ENCODE peak calls at places on chromosomes 5 and 9, in ten cellular contexts. L is GM23338; K is iris pigment epithelial cell; F is hypothalamus; Z is NCI-H1105; W is activated naive CD4-positive, alpha-beta T cell; X is activated CD4-positive, alpha-beta T cell treated with anti-CD3 and anti-CD28 coated beads, Interleukin-2, amount 50 U/mL, for 48 hours; T is mesothelial cell of epicardium; R is stimulated activated CD4-positive, alpha-beta T cell treated with anti-CD3 and anti-CD28 coated beads, Interleukin-2, amount 100 ng/mL, for 48 hours; A is DMS53. J is an unnamed sample.
A peak's percentile ranks its signal among the peaks of the same experiment; 100 is the strongest.

GRCh38 chr5:81315336-81315735 is 13.9 kb downstream of the ZCCHC9 start:
- DNase-seq in L (peak; percentile 60), K (peak; percentile 85), F (no peak), Z (no peak), W (no peak), X (no peak), T (no peak), R (no peak), A (no peak), J (no peak)

GRCh38 chr5:64693636-64694035 is 3.3 kb downstream of the SHISAL2B start:
- DNase-seq in L (no peak), K (peak; percentile 11), F (no peak), Z (no peak), W (no peak), X (no peak), T (no peak), R (no peak), A (no peak), J (no peak)

GRCh38 chr5:151132959-151133358 is 24.6 kb downstream of the ANXA6 start:
- DNase-seq in L (no peak), K (no peak), F (no peak), Z (no peak), W (no peak), X (no peak), T (no peak), R (no peak), A (peak; percentile 96), J (no peak)

GRCh38 chr5:88691945-88692868 is 190.8 kb downstream of the MEF2C start:
- DNase-seq in L (no peak), K (no peak), F (no peak), Z (no peak), W (no peak), X (no peak), T (no peak), R (no peak), A (peak; percentile 45), J (no peak)

GRCh38 chr9:112104901-112105300 is 70.2 kb downstream of the SUSD1 start:
- DNase-seq in L (no peak), K (no peak), F (no peak), Z (no peak), W (no peak), X (no peak), T (no peak), R (no peak), A (no peak), J (no peak)

GRCh38 chr5:150502847-150503246 is 5.1 kb upstream of the NDST1 start:
- DNase-seq in L (no peak), K (no peak), F (no peak), Z (no peak), W (no peak), X (no peak), T (no peak), R (no peak), A (no peak), J (no peak)

GRCh38 chr5:42645138-42645537 is 111.5 kb upstream of the CCDC152 start:
- DNase-seq in L (no peak), K (no peak), F (no peak), Z (no peak), W (no peak), X (no peak), T (no peak), R (no peak), A (no peak), J (no peak)

GRCh38 chr9:107794259-107794658 is 304.7 kb upstream of the KLF4 start:
- DNase-seq in L (no peak), K (no peak), F (no peak), Z (no peak), W (no peak), X (no peak), T (no peak), R (no peak), A (no peak), J (no peak)

GRCh38 chr5:116303810-116304209 is 219.0 kb downstream of the COMMD10 start:
- DNase-seq in L (no peak), K (no peak), F (no peak), Z (peak; percentile 8), W (no peak), X (no peak), T (no peak), R (no peak), A (no peak), J (no peak)

GRCh38 chr5:55935371-55935770 is 59.4 kb downstream of the IL6ST start:
- DNase-seq in L (no peak), K (no peak), F (no peak), Z (no peak), W (no peak), X (no peak), T (no peak), R (no peak), A (peak; percentile 10), J (no peak)

GRCh38 chr5:176413255-176413565 is 3.1 kb downstream of the CLTB start:
- DNase-seq in L (no peak), K (peak; percentile 64), F (no peak), Z (no peak), W (no peak), X (no peak), T (no peak), R (no peak), A (no peak), J (no peak)

GRCh38 chr9:125074976-125075375 is 68.4 kb downstream of the SCAI start:
- DNase-seq in L (no peak), K (peak; percentile 73), F (no peak), Z (no peak), W (no peak), X (no peak), T (no peak), R (no peak), A (no peak), J (no peak)

GRCh38 chr5:134595458-134595838 is 37.2 kb downstream of the SAR1B start:
- DNase-seq in L (no peak), K (no peak), F (no peak), Z (no peak), W (no peak), X (no peak), T (no peak), R (no peak), A (no peak), J (no peak)

GRCh38 chr9:103471241-103471640 is 476.1 kb downstream of the CYLC2 start:
- DNase-seq in L (no peak), K (no peak), F (no peak), Z (no peak), W (no peak), X (no peak), T (no peak), R (no peak), A (peak; percentile 13), J (no peak)

GRCh38 chr9:136336156-136336860 is 9.0 kb downstream of the GPSM1 start:
- DNase-seq in L (no peak), K (peak; percentile 63), F (no peak), Z (no peak), W (no peak), X (no peak), T (no peak), R (no peak), A (no peak), J (no peak)

GRCh38 chr5:80960531-80961375 is 590 bp downstream of the RASGRF2 start:
- DNase-seq in L (peak; percentile 58), K (peak; percentile 51), F (no peak), Z (no peak), W (peak; percentile 14), X (peak; percentile 54), T (peak; percentile 23), R (peak; percentile 37), A (peak; percentile 70), J (no peak)

GRCh38 chr5:501833-502184 is 22.4 kb downstream of the SLC9A3 start:
- DNase-seq in L (no peak), K (no peak), F (no peak), Z (no peak), W (no peak), X (no peak), T (no peak), R (no peak), A (no peak), J (no peak)

GRCh38 chr9:92980085-92980745 is 32.9 kb downstream of the FGD3 start:
- DNase-seq in L (no peak), K (no peak), F (no peak), Z (no peak), W (no peak), X (no peak), T (no peak), R (no peak), A (peak; percentile 23), J (no peak)

GRCh38 chr5:150587830-150588494 is 52.5 kb upstream of the SYNPO start:
- DNase-seq in L (no peak), K (no peak), F (no peak), Z (no peak), W (no peak), X (no peak), T (no peak), R (no peak), A (no peak), J (no peak)

GRCh38 chr5:141864371-141865370 is 13.5 kb downstream of the PCDH1 start:
- DNase-seq in L (no peak), K (no peak), F (no peak), Z (no peak), W (no peak), X (no peak), T (no peak), R (no peak), A (peak; percentile 99), J (no peak)

GRCh38 chr5:172667786-172668735 is 27.0 kb downstream of the NEURL1B start:
- DNase-seq in L (no peak), K (no peak), F (no peak), Z (no peak), W (no peak), X (no peak), T (no peak), R (no peak), A (no peak), J (no peak)

J was measured in omental fat pad.